ENCODE peak calls at places on chromosomes 7 and 10, in ten cellular contexts. L is RKO, F is AG10803, S is esophagus muscularis mucosa, E is NCI-H1092, A is NB4, G is heart left ventricle, I is WERI-Rb-1, Z is neural crest cell, M is NCI-H1436. D is an unnamed sample.

GRCh38 chr10:132738454-132739224 is 47.3 kb downstream of the NKX6-2 start:
- DNase-seq in L (no peak), F (no peak), S (no peak), E (no peak), A (no peak), G (no peak), I (no peak), Z (no peak), M (no peak), D (no peak)

GRCh38 chr10:118522791-118523498 is 72.5 kb downstream of the PRLHR start:
- DNase-seq in L (peak; percentile 65), F (peak; percentile 79), S (no peak), E (no peak), A (peak; percentile 12), G (no peak), I (no peak), Z (no peak), M (no peak), D (peak; percentile 7)

GRCh38 chr7:42739591-42739990 is 172.3 kb downstream of the C7orf25 start:
- DNase-seq in L (no peak), F (peak; percentile 85), S (peak; percentile 92), E (no peak), A (no peak), G (peak; percentile 47), I (no peak), Z (no peak), M (no peak), D (no peak)

GRCh38 chr10:4638116-4638515 is 187.9 kb upstream of the AKR1E2 start:
- DNase-seq in L (no peak), F (peak; percentile 21), S (no peak), E (no peak), A (no peak), G (peak; percentile 86), I (no peak), Z (no peak), M (no peak), D (no peak)

GRCh38 chr7:14960686-14961085 is 58.1 kb upstream of the DGKB start:
- DNase-seq in L (no peak), F (no peak), S (no peak), E (no peak), A (no peak), G (no peak), I (no peak), Z (no peak), M (no peak), D (no peak)

GRCh38 chr10:107971973-107972372 is 807.5 kb upstream of the SORCS1 start:
- DNase-seq in L (peak; percentile 73), F (peak; percentile 79), S (no peak), E (no peak), A (peak; percentile 16), G (no peak), I (no peak), Z (no peak), M (no peak), D (no peak)

GRCh38 chr10:88195841-88196240 is 332.4 kb downstream of the PTEN start:
- DNase-seq in L (no peak), F (no peak), S (no peak), E (no peak), A (no peak), G (no peak), I (no peak), Z (no peak), M (no peak), D (no peak)

GRCh38 chr10:74079914-74080590 is 70.6 kb downstream of the AP3M1 start:
- DNase-seq in L (peak; percentile 67), F (no peak), S (no peak), E (no peak), A (peak; percentile 37), G (no peak), I (no peak), Z (no peak), M (no peak), D (peak; percentile 78)

GRCh38 chr10:72952189-72952900 is 2.3 kb downstream of the PLA2G12B start:
- DNase-seq in L (no peak), F (no peak), S (no peak), E (no peak), A (no peak), G (no peak), I (no peak), Z (no peak), M (no peak), D (no peak)

GRCh38 chr10:130300608-130301025 is 164.4 kb downstream of the GLRX3 start:
- DNase-seq in L (peak; percentile 89), F (peak; percentile 48), S (no peak), E (no peak), A (peak; percentile 82), G (no peak), I (no peak), Z (no peak), M (peak; percentile 55), D (no peak)

GRCh38 chr7:35647171-35647574 is 47.8 kb downstream of the HERPUD2 start:
- DNase-seq in L (no peak), F (no peak), S (no peak), E (no peak), A (no peak), G (no peak), I (no peak), Z (no peak), M (peak; percentile 15), D (no peak)

GRCh38 chr7:30206466-30206865 is 71.7 kb downstream of the MTURN start:
- DNase-seq in L (peak; percentile 66), F (peak; percentile 42), S (peak; percentile 45), E (no peak), A (no peak), G (no peak), I (peak; percentile 30), Z (no peak), M (no peak), D (peak; percentile 62)

GRCh38 chr7:150979706-150980390 is 1.7 kb upstream of the KCNH2 start:
- DNase-seq in L (peak; percentile 52), F (no peak), S (no peak), E (no peak), A (no peak), G (peak; percentile 32), I (no peak), Z (no peak), M (no peak), D (no peak)

GRCh38 chr7:26633557-26633956 is 230.8 kb downstream of the SKAP2 start:
- DNase-seq in L (no peak), F (no peak), S (no peak), E (no peak), A (no peak), G (no peak), I (no peak), Z (no peak), M (no peak), D (no peak)

GRCh38 chr7:45915606-45916005 is 5.5 kb downstream of the IGFBP3 start:
- DNase-seq in L (no peak), F (peak; percentile 64), S (no peak), E (no peak), A (no peak), G (no peak), I (no peak), Z (no peak), M (no peak), D (no peak)

GRCh38 chr10:121596668-121597503 is 1.4 kb downstream of the FGFR2 start:
- DNase-seq in L (no peak), F (no peak), S (no peak), E (peak; percentile 44), A (no peak), G (peak; percentile 46), I (peak; percentile 49), Z (no peak), M (no peak), D (peak; percentile 46)

GRCh38 chr7:12257582-12257981 is 46.5 kb downstream of the TMEM106B start:
- DNase-seq in L (no peak), F (peak; percentile 9), S (no peak), E (no peak), A (peak; percentile 45), G (no peak), I (no peak), Z (no peak), M (no peak), D (peak; percentile 77)

GRCh38 chr10:44696496-44696895 is 214.6 kb upstream of the TMEM72 start:
- DNase-seq in L (no peak), F (peak; percentile 96), S (no peak), E (no peak), A (peak; percentile 12), G (no peak), I (no peak), Z (no peak), M (no peak), D (no peak)

GRCh38 chr10:49139866-49140195 is 6.0 kb upstream of the FAM170B start:
- DNase-seq in L (peak; percentile 87), F (peak; percentile 95), S (no peak), E (no peak), A (no peak), G (no peak), I (no peak), Z (no peak), M (no peak), D (peak; percentile 54)

GRCh38 chr10:113169853-113170455 is 219.9 kb downstream of the TCF7L2 start:
- DNase-seq in L (no peak), F (peak; percentile 18), S (no peak), E (no peak), A (no peak), G (no peak), I (no peak), Z (no peak), M (no peak), D (no peak)

GRCh38 chr10:31896972-31897384 is 31.7 kb downstream of the ARHGAP12 start:
- DNase-seq in L (no peak), F (peak; percentile 42), S (no peak), E (no peak), A (no peak), G (no peak), I (no peak), Z (no peak), M (no peak), D (no peak)

GRCh38 chr10:47046321-47047126 is 135.3 kb downstream of the PTPN20 start:
- DNase-seq in L (no peak), F (no peak), S (no peak), E (no peak), A (no peak), G (peak; percentile 17), I (no peak), Z (no peak), M (no peak), D (no peak)

GRCh38 chr7:47119408-47119807 is 462.5 kb downstream of the TNS3 start:
- DNase-seq in L (no peak), F (peak; percentile 15), S (no peak), E (no peak), A (no peak), G (no peak), I (no peak), Z (no peak), M (no peak), D (no peak)

GRCh38 chr7:112743811-112744210 is 46.4 kb downstream of the TMEM168 start:
- DNase-seq in L (no peak), F (no peak), S (no peak), E (no peak), A (no peak), G (no peak), I (no peak), Z (no peak), M (no peak), D (no peak)

GRCh38 chr10:133520193-133520738 is 6.9 kb upstream of the CYP2E1 start:
- DNase-seq in L (peak; percentile 88), F (peak; percentile 63), S (peak; percentile 92), E (no peak), A (peak; percentile 95), G (peak; percentile 84), I (peak; percentile 79), Z (no peak), M (peak; percentile 85), D (peak; percentile 87)

GRCh38 chr7:8436965-8437364 is 3.6 kb downstream of the NXPH1 start:
- DNase-seq in L (peak; percentile 13), F (no peak), S (no peak), E (peak; percentile 51), A (peak; percentile 61), G (no peak), I (peak; percentile 85), Z (peak; percentile 55), M (no peak), D (peak; percentile 54)

GRCh38 chr10:72011468-72011867 is 47.3 kb downstream of the CHST3 start:
- DNase-seq in L (no peak), F (no peak), S (no peak), E (peak; percentile 26), A (no peak), G (no peak), I (no peak), Z (no peak), M (no peak), D (no peak)

GRCh38 chr10:75400769-75401568 is 595 bp downstream of the ZNF503 start:
- DNase-seq in L (peak; percentile 69), F (peak; percentile 26), S (no peak), E (peak; percentile 34), A (peak; percentile 81), G (peak; percentile 72), I (peak; percentile 59), Z (peak; percentile 48), M (peak; percentile 39), D (peak; percentile 72)

D was measured in ACHN.